ENCODE peak calls at places on chromosomes 5 and 9, in five cellular contexts. J, M, K, T and H are unnamed samples.

GRCh38 chr5:92605591-92605990 is 975.4 kb downstream of the NR2F1-AS1 start:
- DNase-seq in J (no peak), T (no peak), K (no peak), M (no peak), H (no peak)

GRCh38 chr9:97412628-97413382 is 909 bp downstream of the TDRD7 start:
- DNase-seq in M (no peak), J (no peak), K (no peak), T (no peak), H (no peak)

GRCh38 chr5:56060276-56061110 is 65.7 kb upstream of the IL6ST start:
- DNase-seq in T (no peak), K (no peak), M (no peak), J (no peak), H (no peak)

GRCh38 chr9:128072144-128073021 is 4.4 kb downstream of the SLC25A25 start:
- DNase-seq in M (peak; percentile 78), J (no peak), T (peak; percentile 87), K (no peak), H (peak; percentile 76)

GRCh38 chr5:149962040-149962439 is 1.5 kb downstream of the SLC26A2 start:
- DNase-seq in J (no peak), T (no peak), K (no peak), M (no peak), H (no peak)

GRCh38 chr9:97577051-97577450 is 56.1 kb downstream of the TSTD2 start:
- DNase-seq in K (no peak), J (no peak), T (no peak), M (peak; percentile 2), H (no peak)

GRCh38 chr5:102312586-102312985 is 16.5 kb upstream of the SLCO4C1 start:
- DNase-seq in M (no peak), T (no peak), K (no peak), J (no peak), H (no peak)

GRCh38 chr5:943201-943873 is 50.7 kb downstream of the TRIP13 start:
- DNase-seq in J (no peak), T (no peak), K (no peak), M (no peak), H (no peak)

GRCh38 chr9:114507726-114508125 is 2.5 kb upstream of the WHRN start:
- DNase-seq in M (no peak), K (no peak), J (no peak), T (no peak), H (no peak)

GRCh38 chr5:31854181-31854624 is 215.3 kb downstream of the PDZD2 start:
- DNase-seq in J (no peak), K (no peak), M (peak; percentile 47), T (no peak), H (no peak)

GRCh38 chr5:31133488-31133887 is 60.0 kb upstream of the CDH6 start:
- DNase-seq in M (no peak), J (no peak), T (no peak), K (no peak), H (no peak)

GRCh38 chr9:131395027-131395744 is 1.3 kb downstream of the PRRC2B start:
- DNase-seq in J (peak; percentile 93), K (no peak), M (no peak), T (no peak), H (peak; percentile 69)

GRCh38 chr9:131394464-131395026 is 659 bp downstream of the PRRC2B start:
- DNase-seq in J (peak; percentile 89), T (peak; percentile 60), K (no peak), M (peak; percentile 67), H (peak; percentile 48)

GRCh38 chr9:131395745-131396479 is 2.0 kb downstream of the PRRC2B start:
- DNase-seq in J (no peak), K (no peak), M (no peak), T (no peak), H (no peak)

GRCh38 chr9:131391504-131391903 is 2.4 kb upstream of the PRRC2B start:
- DNase-seq in K (no peak), J (no peak), M (no peak), T (no peak), H (no peak)

GRCh38 chr9:131393622-131394463 is at the start of gene PRRC2B:
- DNase-seq in T (peak; percentile 90), K (peak; percentile 33), M (peak; percentile 87), J (peak; percentile 97), H (peak; percentile 89)
- TF ChIP-seq POLR2A in T (peak; percentile 69), K (peak; percentile 39), M (peak; percentile 41), J (no peak), H (no peak)

GRCh38 chr5:151224372-151224771 is 480 bp upstream of the CCDC69 start:
- DNase-seq in K (no peak), T (no peak), M (no peak), J (no peak), H (no peak)

GRCh38 chr5:151222054-151222768 is 1.7 kb downstream of the CCDC69 start:
- DNase-seq in K (no peak), M (no peak), T (no peak), J (no peak), H (no peak)

GRCh38 chr5:151225071-151225470 is 1.2 kb upstream of the CCDC69 start:
- DNase-seq in M (no peak), T (no peak), K (no peak), J (no peak), H (no peak)

GRCh38 chr5:151222769-151223446 is 984 bp downstream of the CCDC69 start:
- DNase-seq in J (peak; percentile 92), T (peak; percentile 57), M (peak; percentile 33), K (no peak), H (no peak)

DNA sequence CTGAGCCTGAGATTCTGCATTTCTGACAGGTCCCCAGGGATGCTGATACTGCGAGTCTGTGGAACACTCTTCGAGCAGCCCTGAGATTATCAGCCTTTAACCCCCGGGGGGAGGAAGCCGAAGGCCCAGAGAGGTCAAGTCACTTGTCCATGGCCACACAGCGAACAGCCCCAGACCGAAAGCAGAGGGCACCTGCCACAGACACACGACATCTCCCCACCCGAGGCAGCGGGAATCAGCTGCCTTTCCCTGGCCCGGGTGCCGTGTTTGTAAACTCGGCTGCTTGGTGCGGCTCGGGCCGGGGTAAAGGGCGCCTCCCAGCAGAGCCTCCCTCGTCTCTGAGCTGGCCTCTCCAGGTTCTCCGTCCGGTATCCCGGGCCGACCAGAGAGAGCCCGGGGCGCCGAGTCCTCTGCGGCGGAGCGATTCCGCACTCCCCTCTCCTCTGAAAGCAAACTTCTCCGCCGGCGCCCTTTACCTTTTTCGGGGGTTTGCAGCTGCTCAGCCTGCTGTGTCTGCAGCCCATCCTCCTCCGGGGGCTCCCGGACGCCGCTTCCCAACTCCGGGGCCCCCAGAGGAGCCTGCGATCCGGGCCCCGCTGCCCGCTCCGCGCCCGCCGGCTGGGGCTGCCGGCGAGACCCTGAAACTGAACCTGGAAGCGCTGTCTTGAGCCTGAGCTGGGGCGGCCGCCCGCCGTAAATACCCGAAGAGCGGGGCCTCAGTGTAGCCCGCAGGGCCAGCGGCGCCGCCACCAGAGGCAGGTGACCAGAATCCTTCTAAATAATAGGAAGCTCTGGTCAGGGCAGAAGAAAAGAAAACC is at the start of gene CCDC69:
- DNase-seq in T (peak; percentile 84), M (peak; percentile 76), J (peak; percentile 93), K (peak; percentile 53), H (peak; percentile 78)
- TF ChIP-seq POLR2A in T (peak; percentile 91), M (peak; percentile 88), J (peak; percentile 75), K (no peak), H (no peak)

GRCh38 chr5:88879724-88880123 is 3.3 kb downstream of the MEF2C start:
- DNase-seq in M (no peak), T (no peak), K (no peak), J (no peak), H (no peak)
- TF ChIP-seq POLR2A in M (no peak), T (peak; percentile 56), K (no peak), J (no peak), H (no peak)

GRCh38 chr9:134377976-134378375 is 51.7 kb downstream of the RXRA start:
- DNase-seq in J (no peak), K (no peak), T (peak; percentile 84), M (no peak), H (peak; percentile 94)
- TF ChIP-seq POLR2A in J (no peak), K (no peak), T (peak; percentile 64), M (no peak), H (no peak)

GRCh38 chr9:88535226-88535931 is 401 bp downstream of the NXNL2 start:
- DNase-seq in K (no peak), J (peak; percentile 86), T (no peak), M (peak; percentile 50), H (peak; percentile 30)
- TF ChIP-seq POLR2A in K (no peak), J (no peak), T (no peak), M (no peak), H (no peak)

GRCh38 chr5:95081500-95082355 is 203.2 kb downstream of the MCTP1 start:
- DNase-seq in K (no peak), J (peak; percentile 84), M (no peak), T (no peak), H (peak; percentile 59)
- TF ChIP-seq POLR2A in K (no peak), J (peak; percentile 69), M (peak; percentile 69), T (peak; percentile 52), H (no peak)

DNA sequence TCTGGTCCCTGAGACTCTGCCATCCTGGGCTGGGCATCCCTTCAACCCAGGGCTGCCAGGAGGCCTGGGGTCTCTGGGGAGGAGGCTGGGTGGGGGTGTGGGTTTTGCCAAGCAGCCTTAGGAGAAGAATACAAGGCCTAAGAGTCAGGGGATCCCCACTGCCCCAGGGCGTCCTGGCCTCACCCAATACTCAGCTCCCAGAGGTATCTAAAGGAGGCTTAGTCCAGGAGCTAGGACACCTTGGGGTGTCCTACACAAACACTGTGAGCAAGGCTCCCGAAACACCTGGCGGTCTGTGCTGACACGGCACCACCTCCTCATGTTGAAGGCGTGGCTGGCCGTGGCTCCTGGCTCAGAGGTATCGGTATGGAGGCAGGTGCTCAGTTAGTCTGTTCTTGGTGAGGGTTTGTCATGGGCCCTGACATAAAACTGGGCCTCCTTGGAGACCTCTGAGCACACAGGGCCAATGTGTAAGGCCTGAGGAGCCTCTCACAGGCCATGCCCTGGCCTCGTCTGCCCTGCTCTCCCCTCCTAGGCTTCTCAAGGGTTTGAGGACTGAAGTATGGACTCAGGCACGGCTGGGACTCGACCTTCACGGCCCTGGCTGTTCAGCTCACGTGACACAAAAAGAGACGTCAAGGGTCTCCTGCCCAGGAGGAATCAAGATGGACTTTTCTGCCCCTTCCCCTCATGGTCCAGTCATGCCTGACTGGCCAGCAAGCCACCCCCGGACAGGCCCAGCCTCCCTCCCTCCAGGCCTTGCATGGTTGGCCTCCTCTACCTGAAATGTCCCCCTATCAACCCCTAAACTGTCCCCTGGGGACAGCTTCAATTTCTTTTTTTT is 277.3 kb downstream of the FSTL4 start:
- DNase-seq in T (no peak), K (no peak), J (no peak), M (no peak), H (no peak)
- TF ChIP-seq POLR2A in T (no peak), K (no peak), J (no peak), M (no peak), H (no peak)